ENCODE peak calls at places on chromosomes 16 and 17, in nine cellular contexts. R is stimulated activated CD8-positive, alpha-beta memory T cell treated with anti-CD3 and anti-CD28 coated beads, Interleukin-12 subunit alpha, Interleukin-12 subunit beta, amount 100 ng/mL, for 4 hours; Z is activated T-helper 9 cell treated with anti-CD3 and anti-CD28 coated beads, Interleukin-2, amount 50 U/mL, for 16 hours; O is PC-3; D is mucosa of gallbladder; W is NCI-H82; G is astrocyte of the spinal cord; F is stimulated activated CD4-positive, alpha-beta T cell treated with anti-CD3 and anti-CD28 coated beads, Interleukin-12 subunit alpha, Interleukin-12 subunit beta, amount 100 ng/mL, for 24 hours; V is NT2/D1. E is an unnamed sample.

GRCh38 chr17:70691150-70691549 is 521.8 kb downstream of the KCNJ2 start:
- DNase-seq in D (no peak), W (no peak), V (no peak), G (no peak), R (no peak), O (no peak), Z (no peak), F (no peak), E (no peak)

GRCh38 chr16:68367440-68367839 is 56.6 kb downstream of the PRMT7 start:
- DNase-seq in G (no peak), Z (no peak), W (no peak), D (no peak), O (no peak), R (no peak), F (no peak), V (no peak), E (no peak)

GRCh38 chr17:41369023-41369422 is 590 bp downstream of the KRT33B start:
- DNase-seq in D (no peak), R (no peak), Z (no peak), W (no peak), F (no peak), V (no peak), G (no peak), O (no peak), E (no peak)

GRCh38 chr17:33115351-33115750 is 123.7 kb downstream of the SPACA3 start:
- DNase-seq in D (no peak), O (no peak), V (no peak), F (no peak), R (no peak), W (no peak), G (no peak), Z (no peak), E (no peak)

GRCh38 chr16:62967606-62968005 is 931.4 kb upstream of the CDH8 start:
- DNase-seq in Z (no peak), F (no peak), G (no peak), D (no peak), W (no peak), O (no peak), R (no peak), V (no peak), E (no peak)

GRCh38 chr17:76840443-76840767 is 27.8 kb upstream of the MGAT5B start:
- DNase-seq in R (no peak), F (no peak), W (peak; percentile 37), Z (no peak), O (no peak), D (no peak), V (no peak), G (no peak), E (no peak)

GRCh38 chr17:77308768-77309726 is 168.3 kb downstream of the SEC14L1 start:
- DNase-seq in G (peak; percentile 79), Z (no peak), D (peak; percentile 57), V (no peak), O (peak; percentile 73), F (no peak), W (no peak), R (no peak), E (no peak)

GRCh38 chr16:35749253-35750141 is 2290.1 kb downstream of the TP53TG3F start:
- DNase-seq in G (no peak), O (no peak), D (peak; percentile 8), F (no peak), W (no peak), R (no peak), Z (no peak), V (no peak), E (no peak)

GRCh38 chr16:75097941-75098897 is 18.4 kb downstream of the LDHD start:
- DNase-seq in V (no peak), D (no peak), R (peak; percentile 50), W (no peak), G (no peak), Z (peak; percentile 73), O (no peak), F (peak; percentile 70), E (no peak)

GRCh38 chr16:86826931-86827330 is 248.6 kb downstream of the FOXL1 start:
- DNase-seq in O (no peak), R (no peak), W (no peak), V (peak; percentile 74), D (no peak), Z (no peak), F (no peak), G (peak; percentile 35), E (no peak)

GRCh38 chr16:88318091-88318494 is 64.7 kb upstream of the ZNF469 start:
- DNase-seq in Z (no peak), G (no peak), O (no peak), F (no peak), D (no peak), R (no peak), V (no peak), W (no peak), E (no peak)

GRCh38 chr16:20221208-20221607 is 106.1 kb downstream of the GP2 start:
- DNase-seq in R (no peak), W (no peak), V (no peak), D (no peak), G (no peak), O (no peak), F (no peak), Z (no peak), E (no peak)

E was measured in D341Med.